ENCODE peak calls at places on chromosomes 13 and 19, in seven cellular contexts. R is NCI-H1092 treated with DMSO at 0.1 percent for 48 hours, S is left colon, N is heart left ventricle, I is DND-41, Y is astrocyte of the cerebellum, P is omental fat pad. K is an unnamed sample.

GRCh38 chr19:33413426-33413725 is 39.9 kb downstream of the CEBPG start:
- DNase-seq in N (peak; percentile 12), Y (no peak), R (no peak), S (no peak), P (no peak), I (no peak), K (peak; percentile 58)

GRCh38 chr13:84870190-84870589 is 929.0 kb downstream of the SLITRK6 start:
- DNase-seq in N (no peak), I (no peak), R (no peak), Y (no peak), P (no peak), S (no peak), K (no peak)

GRCh38 chr19:48565090-48565489 is 13.1 kb downstream of the SULT2B1 start:
- DNase-seq in I (no peak), Y (no peak), N (no peak), R (no peak), S (no peak), P (no peak), K (no peak)

GRCh38 chr13:110716235-110716505 is 2.7 kb downstream of the ING1 start:
- DNase-seq in I (peak; percentile 37), R (no peak), P (no peak), S (peak; percentile 67), Y (no peak), N (peak; percentile 51), K (peak; percentile 84)

GRCh38 chr13:21147827-21148226 is 28.5 kb downstream of the SKA3 start:
- DNase-seq in I (no peak), N (no peak), Y (no peak), S (no peak), R (no peak), P (no peak), K (no peak)

GRCh38 chr13:99055286-99056073 is 77.6 kb upstream of the DOCK9 start:
- DNase-seq in S (no peak), N (no peak), P (no peak), R (no peak), I (peak; percentile 41), Y (no peak), K (no peak)

GRCh38 chr19:55376381-55376933 is at the start of gene TMEM190:
- DNase-seq in S (no peak), I (no peak), Y (no peak), N (no peak), P (no peak), R (no peak), K (no peak)

GRCh38 chr19:31930401-31930800 is 415.0 kb upstream of the ZNF507 start:
- DNase-seq in S (no peak), Y (no peak), R (no peak), I (no peak), P (no peak), N (no peak), K (no peak)

GRCh38 chr13:34020388-34020787 is 202.4 kb downstream of the RFC3 start:
- DNase-seq in S (no peak), Y (no peak), P (no peak), N (no peak), R (no peak), I (no peak), K (no peak)

GRCh38 chr19:6213266-6213595 is 66.5 kb downstream of the MLLT1 start:
- DNase-seq in Y (no peak), S (no peak), N (no peak), I (no peak), R (no peak), P (no peak), K (peak; percentile 87)

GRCh38 chr13:45928843-45929242 is 77.3 kb upstream of the SIAH3 start:
- DNase-seq in R (no peak), Y (peak; percentile 9), N (no peak), I (no peak), S (no peak), P (no peak), K (no peak)

GRCh38 chr13:19586904-19587634 is 25.7 kb upstream of the TPTE2 start:
- DNase-seq in S (peak; percentile 45), P (no peak), Y (no peak), N (peak; percentile 30), R (no peak), I (peak; percentile 52), K (peak; percentile 43)

GRCh38 chr13:76799696-76800095 is 86.5 kb downstream of the KCTD12 start:
- DNase-seq in N (no peak), I (no peak), R (peak; percentile 22), P (no peak), Y (no peak), S (no peak), K (peak; percentile 66)

GRCh38 chr19:47437500-47437899 is 18.2 kb upstream of the MEIS3 start:
- DNase-seq in I (peak; percentile 61), R (no peak), Y (no peak), N (no peak), S (no peak), P (no peak), K (no peak)

GRCh38 chr19:12665646-12666304 is 767 bp downstream of the MAN2B1 start:
- DNase-seq in Y (no peak), P (no peak), I (no peak), R (no peak), S (no peak), N (no peak), K (peak; percentile 86)